ENCODE peak calls at places on chromosomes 1 and 21, in four cellular contexts. I, Y, Q and P are unnamed samples.

GRCh38 chr1:155466996-155467395 is 95.6 kb downstream of the ASH1L start:
- DNase-seq in I (no peak), Y (no peak), Q (peak; percentile 25), P (no peak)

GRCh38 chr1:119702384-119702783 is 9.3 kb upstream of the PHGDH start:
- DNase-seq in I (no peak), Y (no peak), Q (peak; percentile 92), P (peak; percentile 40)

GRCh38 chr1:152926091-152926490 is 17.7 kb downstream of the IVL start:
- DNase-seq in I (no peak), Y (no peak), Q (no peak), P (peak; percentile 82)

GRCh38 chr1:52393174-52393573 is 11.0 kb downstream of the ORC1 start:
- DNase-seq in I (no peak), Y (no peak), Q (no peak), P (no peak)

GRCh38 chr1:5502310-5503194 is 489.7 kb downstream of the NPHP4 start:
- DNase-seq in I (no peak), Y (no peak), Q (no peak), P (no peak)

GRCh38 chr1:77706321-77706720 is 23.9 kb upstream of the ZZZ3 start:
- DNase-seq in I (no peak), Y (no peak), Q (no peak), P (no peak)

GRCh38 chr1:44808938-44809917 is 905 bp downstream of the BTBD19 start:
- DNase-seq in I (no peak), Y (no peak), Q (peak; percentile 94), P (no peak)

GRCh38 chr1:6028042-6028895 is 17.4 kb upstream of the KCNAB2 start:
- DNase-seq in I (no peak), Y (no peak), Q (peak; percentile 59), P (no peak)

GRCh38 chr1:90122679-90123340 is 127.9 kb downstream of the ZNF326 start:
- DNase-seq in I (peak; percentile 65), Y (no peak), Q (no peak), P (no peak)

GRCh38 chr1:40830419-40830943 is 31.7 kb downstream of the CITED4 start:
- DNase-seq in I (no peak), Y (no peak), Q (no peak), P (no peak)

GRCh38 chr21:29347274-29347681 is 48.6 kb downstream of the BACH1 start:
- DNase-seq in I (no peak), Y (no peak), Q (no peak), P (no peak)

GRCh38 chr1:183227382-183227781 is 41.3 kb downstream of the LAMC2 start:
- DNase-seq in I (no peak), Y (no peak), Q (no peak), P (no peak)

GRCh38 chr1:8154621-8155052 is 128.5 kb upstream of the ERRFI1 start:
- DNase-seq in I (peak; percentile 18), Y (peak; percentile 57), Q (peak; percentile 67), P (peak; percentile 94)

GRCh38 chr1:103108525-103109150 is 316 bp upstream of the COL11A1 start:
- DNase-seq in I (no peak), Y (peak; percentile 34), Q (peak; percentile 74), P (no peak)